ENCODE peak calls at places on chromosome 2, in four cellular contexts. P is IMR-90, V is H1, S is endothelial cell. K is an unnamed sample.
A peak's percentile ranks its signal among the peaks of the same experiment; 100 is the strongest.

GRCh38 chr2:54632733-54633692 is 90.4 kb upstream of the EML6 start:
- DNase-seq in S (no peak), P (peak; percentile 83), V (no peak), K (no peak)

GRCh38 chr2:215441560-215442391 is 5.9 kb upstream of the FN1 start:
- DNase-seq in P (no peak), V (no peak), S (no peak), K (no peak)

GRCh38 chr2:98901291-98901690 is 34.7 kb downstream of the CRACDL start:
- DNase-seq in V (peak; percentile 29), P (no peak), S (no peak), K (no peak)

GRCh38 chr2:145408980-145409379 is 889.1 kb upstream of the ZEB2 start:
- DNase-seq in P (peak; percentile 42), V (no peak), S (no peak), K (no peak)

GRCh38 chr2:234690569-234691225 is 193.8 kb upstream of the ARL4C start:
- DNase-seq in V (peak; percentile 19), P (peak; percentile 58), S (no peak), K (no peak)

GRCh38 chr2:72325592-72326422 is 178.1 kb upstream of the CYP26B1 start:
- DNase-seq in S (peak; percentile 53), P (peak; percentile 1), V (peak; percentile 86), K (no peak)

GRCh38 chr2:118936936-118937335 is 5.1 kb upstream of the MARCO start:
- DNase-seq in V (no peak), S (no peak), P (no peak), K (no peak)

GRCh38 chr2:46142546-46143329 is 154.5 kb upstream of the EPAS1 start:
- DNase-seq in P (no peak), S (no peak), V (no peak), K (no peak)

GRCh38 chr2:83103602-83104001 is 1355.5 kb downstream of the SUCLG1 start:
- DNase-seq in P (peak; percentile 88), S (no peak), V (no peak), K (no peak)

GRCh38 chr2:148876589-148877402 is 1.8 kb downstream of the KIF5C start:
- DNase-seq in V (peak; percentile 82), S (peak; percentile 60), P (no peak), K (peak; percentile 42)

GRCh38 chr2:71458413-71459083 is 5.2 kb downstream of the DYSF start:
- DNase-seq in V (peak; percentile 29), S (no peak), P (peak; percentile 58), K (no peak)

GRCh38 chr2:24492283-24493272 is 1.5 kb downstream of the NCOA1 start:
- DNase-seq in V (no peak), S (no peak), P (no peak), K (no peak)

GRCh38 chr2:195820373-195820772 is 163.3 kb downstream of the SLC39A10 start:
- DNase-seq in S (no peak), P (peak; percentile 77), V (no peak), K (no peak)

GRCh38 chr2:151576080-151576479 is 158.2 kb downstream of the NEB start:
- DNase-seq in V (no peak), P (no peak), S (no peak), K (no peak)

GRCh38 chr2:216799873-216800421 is 59.9 kb downstream of the TNP1 start:
- DNase-seq in S (no peak), P (peak; percentile 74), V (no peak), K (no peak)

GRCh38 chr2:159381574-159381973 is 95.1 kb upstream of the WDSUB1 start:
- DNase-seq in V (no peak), S (no peak), P (no peak), K (no peak)

GRCh38 chr2:56026828-56027227 is 103.2 kb upstream of the EFEMP1 start:
- DNase-seq in S (no peak), V (no peak), P (no peak), K (no peak)

GRCh38 chr2:139694327-139694726 is 914.1 kb upstream of the NXPH2 start:
- DNase-seq in V (no peak), S (no peak), P (no peak), K (no peak)

GRCh38 chr2:20025065-20025786 is 12.8 kb upstream of the MATN3 start:
- DNase-seq in V (no peak), S (no peak), P (peak; percentile 48), K (no peak)

GRCh38 chr2:222547108-222547507 is 108.8 kb downstream of the FARSB start:
- DNase-seq in V (no peak), P (no peak), S (no peak), K (no peak)

GRCh38 chr2:220937231-220937630 is 634.9 kb downstream of the EPHA4 start:
- DNase-seq in V (no peak), P (no peak), S (no peak), K (no peak)

GRCh38 chr2:114729025-114729424 is 286.6 kb downstream of the DPP10 start:
- DNase-seq in S (no peak), V (no peak), P (no peak), K (no peak)

GRCh38 chr2:239869272-239870155 is 155.6 kb downstream of the NDUFA10 start:
- DNase-seq in V (peak; percentile 30), P (no peak), S (no peak), K (no peak)

GRCh38 chr2:108536133-108536780 is 2.0 kb downstream of the LIMS1 start:
- DNase-seq in V (no peak), S (no peak), P (peak; percentile 62), K (no peak)

GRCh38 chr2:171086352-171087290 is 74.1 kb downstream of the TLK1 start:
- DNase-seq in S (peak; percentile 62), P (peak; percentile 68), V (no peak), K (no peak)
- TF ChIP-seq CTCF in S (peak; percentile 35), P (peak; percentile 58), V (peak; percentile 48), K (peak; percentile 78)

GRCh38 chr2:101722878-101723277 is 25.4 kb downstream of the MAP4K4 start:
- DNase-seq in S (no peak), P (no peak), V (no peak), K (no peak)

GRCh38 chr2:101725038-101725437 is 27.5 kb downstream of the MAP4K4 start:
- DNase-seq in S (no peak), V (no peak), P (no peak), K (no peak)

GRCh38 chr2:101724113-101724450 is 26.6 kb downstream of the MAP4K4 start:
- DNase-seq in P (no peak), S (no peak), V (no peak), K (no peak)

GRCh38 chr2:101725515-101726192 is 28.1 kb downstream of the MAP4K4 start:
- DNase-seq in V (peak; percentile 63), S (peak; percentile 24), P (no peak), K (no peak)

GRCh38 chr2:101723366-101724112 is 26.0 kb downstream of the MAP4K4 start:
- DNase-seq in S (no peak), V (no peak), P (no peak), K (no peak)
- TF ChIP-seq CTCF in S (no peak), V (no peak), P (no peak), K (no peak)

DNA sequence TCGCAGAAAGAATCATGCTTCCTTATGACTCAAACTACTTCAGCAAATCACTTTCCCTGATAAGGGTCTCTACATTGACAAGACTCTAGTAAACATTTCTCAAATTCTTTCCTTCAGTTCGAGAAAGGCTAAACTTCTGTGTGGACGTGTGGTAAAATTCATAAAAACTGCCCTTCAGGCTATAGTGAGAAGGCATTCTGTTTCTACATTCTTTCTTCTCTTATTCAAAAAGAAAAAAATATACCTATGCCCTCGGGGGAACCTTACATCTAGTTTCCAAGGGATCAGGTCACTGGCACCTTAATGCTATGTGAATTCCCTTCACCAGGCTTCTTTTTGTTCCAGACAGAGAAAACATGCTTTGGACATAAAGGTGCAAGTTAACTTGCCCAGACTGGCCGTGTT is 4.9 kb downstream of the VIT start:
- DNase-seq in P (peak; percentile 20), V (peak; percentile 14), S (no peak), K (no peak)
- TF ChIP-seq CTCF in P (no peak), V (peak; percentile 2), S (peak; percentile 30), K (no peak)

DNA sequence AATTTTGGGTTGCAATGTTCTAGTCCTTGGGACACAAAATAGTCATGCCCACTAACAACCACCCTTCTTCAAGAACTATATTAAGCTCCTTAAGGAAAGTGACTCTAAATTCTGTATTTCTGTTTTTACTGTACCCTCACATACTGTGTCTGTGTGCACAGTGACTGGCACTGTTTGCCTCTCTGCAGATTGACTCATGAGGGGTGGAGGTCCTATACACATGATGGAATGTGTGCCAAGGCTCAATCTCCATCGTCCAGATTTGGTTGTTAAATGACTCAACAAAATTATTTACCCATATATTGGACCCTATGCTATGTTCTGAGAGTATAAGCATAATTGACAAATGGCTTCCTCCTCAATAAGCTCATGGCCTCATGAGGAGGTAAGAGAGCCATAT is 126.6 kb upstream of the CWC22 start:
- DNase-seq in P (no peak), S (no peak), V (no peak), K (no peak)
- TF ChIP-seq CTCF in P (no peak), S (no peak), V (no peak), K (no peak)

DNA sequence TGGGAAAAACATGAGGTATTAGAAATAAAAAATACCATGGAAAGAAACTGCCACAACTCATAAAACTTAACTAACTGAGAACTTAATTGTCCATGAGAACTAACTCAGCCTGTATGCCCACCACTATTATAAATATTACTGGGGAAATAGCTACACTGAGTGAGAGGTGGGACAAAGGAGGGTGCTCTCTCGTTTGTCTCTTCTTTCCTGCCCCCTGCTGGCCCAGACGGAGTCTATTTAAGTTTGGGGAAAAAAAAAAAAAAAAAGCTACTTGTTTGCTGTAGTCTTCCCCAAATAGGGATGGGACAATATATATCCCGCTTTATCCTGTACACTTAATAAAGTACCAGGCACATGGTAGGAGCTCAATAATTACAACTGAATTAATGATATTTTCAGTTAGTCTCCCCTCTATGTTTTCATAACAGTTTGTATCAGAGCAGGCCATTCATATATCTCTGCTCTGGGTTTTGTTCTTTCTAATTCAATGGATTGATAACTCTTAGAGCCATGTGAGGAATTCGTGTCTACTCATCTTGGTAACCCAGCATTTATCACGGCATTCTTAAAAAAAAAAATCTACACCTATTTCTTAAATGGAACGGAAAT is 647.7 kb upstream of the PKDCC start:
- DNase-seq in S (peak; percentile 43), V (peak; percentile 51), P (no peak), K (no peak)
- TF ChIP-seq CTCF in S (peak; percentile 58), V (peak; percentile 29), P (peak; percentile 31), K (peak; percentile 51)

GRCh38 chr2:120516323-120517314 is 170.7 kb downstream of the INHBB start:
- DNase-seq in S (no peak), V (no peak), P (peak; percentile 3), K (no peak)

GRCh38 chr2:120515759-120516295 is 169.9 kb downstream of the INHBB start:
- DNase-seq in V (no peak), P (no peak), S (no peak), K (no peak)

GRCh38 chr2:120512321-120512710 is 166.4 kb downstream of the INHBB start:
- DNase-seq in S (no peak), P (no peak), V (no peak), K (no peak)

GRCh38 chr2:120513776-120514357 is 167.9 kb downstream of the INHBB start:
- DNase-seq in S (no peak), V (no peak), P (no peak), K (no peak)

DNA sequence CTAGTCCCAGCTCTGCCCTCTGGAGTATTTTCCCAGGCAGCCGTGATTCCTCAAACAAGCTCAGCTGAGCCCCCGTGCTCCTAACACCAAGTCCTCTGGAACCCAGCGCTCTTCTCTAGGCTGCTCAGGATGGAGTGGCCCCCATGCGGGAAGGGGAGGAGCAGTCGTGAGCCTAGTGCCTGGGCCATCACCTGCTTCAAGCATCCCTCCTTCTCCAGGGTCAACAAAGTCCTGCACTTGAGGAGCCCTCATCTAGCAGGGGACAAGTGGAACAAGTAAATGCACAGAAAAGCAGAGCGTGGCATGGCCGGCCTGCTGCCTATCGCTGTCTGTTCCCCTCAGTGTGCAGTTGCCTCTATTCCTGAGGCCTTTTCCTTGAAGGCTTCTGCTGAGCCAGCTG is 168.6 kb downstream of the INHBB start:
- DNase-seq in V (no peak), S (no peak), P (no peak), K (no peak)
- TF ChIP-seq CTCF in V (no peak), S (no peak), P (no peak), K (no peak)

K was measured in D721Med.